ENCODE peak calls at places on chromosomes 5 and 9, in five cellular contexts. W, R, G, B and U are unnamed samples.

GRCh38 chr9:116437411-116438370 is 249.4 kb upstream of the TRIM32 start:
- DNase-seq in W (no peak), R (no peak), G (peak; percentile 12), B (no peak), U (peak; percentile 8)

GRCh38 chr9:128835246-128836210 is 5.9 kb upstream of the SPOUT1 start:
- DNase-seq in W (no peak), R (no peak), G (no peak), B (no peak), U (no peak)

GRCh38 chr5:56329652-56330051 is 96.5 kb upstream of the ANKRD55 start:
- DNase-seq in W (no peak), R (no peak), G (no peak), B (no peak), U (no peak)

GRCh38 chr9:94443039-94443722 is 111.7 kb upstream of the PCAT7 start:
- DNase-seq in W (no peak), R (no peak), G (no peak), B (no peak), U (peak; percentile 16)

GRCh38 chr9:7234144-7234543 is 476.4 kb downstream of the KDM4C start:
- DNase-seq in W (no peak), R (no peak), G (peak; percentile 22), B (peak; percentile 14), U (no peak)

GRCh38 chr5:27708579-27708978 is 670.2 kb upstream of the CDH9 start:
- DNase-seq in W (no peak), R (no peak), G (no peak), B (no peak), U (peak; percentile 49)

GRCh38 chr9:136007906-136008692 is 46.9 kb upstream of the UBAC1 start:
- DNase-seq in W (no peak), R (no peak), G (no peak), B (no peak), U (peak; percentile 69)

GRCh38 chr5:98096155-98096554 is 677.3 kb upstream of the RGMB start:
- DNase-seq in W (no peak), R (no peak), G (no peak), B (no peak), U (peak; percentile 18)

GRCh38 chr9:16112116-16112515 is 559.3 kb downstream of the CCDC171 start:
- DNase-seq in W (no peak), R (no peak), G (no peak), B (no peak), U (no peak)

GRCh38 chr5:33284681-33285080 is 156.1 kb upstream of the TARS1 start:
- DNase-seq in W (no peak), R (no peak), G (no peak), B (no peak), U (peak; percentile 22)

GRCh38 chr9:3992924-3993323 is 306.9 kb downstream of the GLIS3 start:
- DNase-seq in W (no peak), R (no peak), G (no peak), B (no peak), U (peak; percentile 72)

GRCh38 chr5:123875444-123876264 is 363.7 kb downstream of the CSNK1G3 start:
- DNase-seq in W (no peak), R (no peak), G (peak; percentile 26), B (no peak), U (peak; percentile 61)

GRCh38 chr9:37239224-37239859 is 119.0 kb downstream of the ZCCHC7 start:
- DNase-seq in W (no peak), R (no peak), G (no peak), B (no peak), U (no peak)

GRCh38 chr9:132878695-132879064 is at the start of gene SPACA9:
- DNase-seq in W (no peak), R (no peak), G (peak; percentile 72), B (peak; percentile 25), U (peak; percentile 73)

GRCh38 chr9:134171316-134172197 is 7.2 kb upstream of the RNU6ATAC start:
- DNase-seq in W (no peak), R (no peak), G (no peak), B (no peak), U (peak; percentile 70)

GRCh38 chr9:70747335-70747734 is 332.9 kb upstream of the KLF9 start:
- DNase-seq in W (no peak), R (no peak), G (peak; percentile 31), B (no peak), U (peak; percentile 51)

GRCh38 chr5:158559066-158559465 is 540.6 kb downstream of the EBF1 start:
- DNase-seq in W (no peak), R (no peak), G (no peak), B (no peak), U (no peak)

GRCh38 chr5:116234681-116235080 is 149.9 kb downstream of the COMMD10 start:
- DNase-seq in W (no peak), R (no peak), G (no peak), B (no peak), U (no peak)

GRCh38 chr5:6746244-6746643 is 33.0 kb downstream of the TENT4A start:
- DNase-seq in W (peak; percentile 69), R (no peak), G (no peak), B (no peak), U (no peak)

GRCh38 chr5:139635606-139636206 is 12.4 kb upstream of the CXXC5 start:
- DNase-seq in W (peak; percentile 91), R (no peak), G (no peak), B (no peak), U (peak; percentile 84)

GRCh38 chr5:63923914-63924313 is 38.3 kb downstream of the HTR1A start:
- DNase-seq in W (no peak), R (no peak), G (no peak), B (no peak), U (peak; percentile 6)

GRCh38 chr9:80410106-80410505 is 838.3 kb downstream of the TLE4 start:
- DNase-seq in W (no peak), R (no peak), G (no peak), B (no peak), U (peak; percentile 9)